ENCODE peak calls at places on chromosome 15, in five cellular contexts. K, Y, U, R and E are unnamed samples.

GRCh38 chr15:41502787-41503668 is 9.4 kb downstream of the ITPKA start:
- DNase-seq in K (no peak), R (no peak), Y (no peak), U (no peak), E (no peak)

GRCh38 chr15:38714309-38715072 is 149.9 kb upstream of the RASGRP1 start:
- DNase-seq in U (no peak), K (no peak), R (no peak), Y (no peak), E (no peak)

GRCh38 chr15:67097893-67098740 is 32.7 kb downstream of the SMAD3 start:
- DNase-seq in Y (no peak), K (no peak), U (no peak), R (no peak), E (no peak)

GRCh38 chr15:77225641-77226040 is 154.7 kb upstream of the TSPAN3 start:
- DNase-seq in R (no peak), U (no peak), Y (no peak), K (no peak), E (no peak)

GRCh38 chr15:60351066-60351465 is 46.7 kb downstream of the ANXA2 start:
- DNase-seq in Y (no peak), U (no peak), R (no peak), K (no peak), E (no peak)

GRCh38 chr15:95138604-95139270 is 907.4 kb downstream of the MCTP2 start:
- DNase-seq in R (no peak), K (no peak), Y (no peak), U (no peak), E (no peak)

GRCh38 chr15:85541744-85542143 is 161.3 kb downstream of the AKAP13 start:
- DNase-seq in Y (no peak), R (no peak), K (no peak), U (no peak), E (no peak)

GRCh38 chr15:82768414-82769081 is 37.3 kb downstream of the FSD2 start:
- DNase-seq in U (no peak), Y (no peak), K (no peak), R (no peak), E (no peak)

GRCh38 chr15:40762919-40763800 is 708 bp upstream of the GCHFR start:
- DNase-seq in R (peak), K (no peak), Y (no peak), U (peak), E (no peak)

GRCh38 chr15:61057830-61058529 is 171.1 kb downstream of the RORA start:
- DNase-seq in Y (no peak), U (no peak), K (no peak), R (no peak), E (no peak)

GRCh38 chr15:98217356-98217755 is 256.9 kb downstream of the ARRDC4 start:
- DNase-seq in R (no peak), K (no peak), Y (no peak), U (no peak), E (no peak)

GRCh38 chr15:63450884-63451225 is 53.5 kb upstream of the USP3 start:
- DNase-seq in Y (no peak), K (no peak), U (no peak), R (no peak), E (no peak)

GRCh38 chr15:82891025-82891390 is 61.5 kb downstream of the HOMER2 start:
- DNase-seq in K (no peak), R (no peak), Y (no peak), U (no peak), E (no peak)

GRCh38 chr15:78306176-78306774 is 6.9 kb upstream of the SKIC8 start:
- DNase-seq in Y (no peak), U (no peak), K (no peak), R (no peak), E (no peak)

GRCh38 chr15:94266789-94267188 is 35.4 kb downstream of the MCTP2 start:
- DNase-seq in R (no peak), U (no peak), Y (no peak), K (no peak), E (no peak)

GRCh38 chr15:28962851-28963710 is 77.3 kb downstream of the APBA2 start:
- DNase-seq in Y (no peak), U (no peak), R (no peak), K (no peak), E (no peak)

GRCh38 chr15:58852347-58852746 is 81.1 kb downstream of the SLTM start:
- DNase-seq in Y (no peak), R (no peak), U (no peak), K (no peak), E (no peak)

GRCh38 chr15:90063733-90064247 is 38.5 kb downstream of the IDH2 start:
- DNase-seq in K (no peak), U (peak), R (no peak), Y (no peak), E (peak)

GRCh38 chr15:47715402-47715801 is 1.9 kb upstream of the SEMA6D start:
- DNase-seq in Y (no peak), U (no peak), K (no peak), R (no peak), E (no peak)

GRCh38 chr15:22949074-22949547 is 31.1 kb downstream of the CYFIP1 start:
- DNase-seq in U (no peak), R (peak), Y (peak), K (no peak), E (no peak)

GRCh38 chr15:91047545-91048199 is 25.3 kb upstream of the VPS33B start:
- DNase-seq in K (no peak), U (no peak), Y (no peak), R (no peak), E (no peak)

GRCh38 chr15:92091155-92091734 is 237.7 kb downstream of the SLCO3A1 start:
- DNase-seq in Y (peak), R (peak), K (no peak), U (peak), E (no peak)

GRCh38 chr15:68431037-68431791 is 749 bp downstream of the ITGA11 start:
- DNase-seq in R (peak), U (peak), K (no peak), Y (peak), E (peak)

GRCh38 chr15:58497036-58497785 is 65.4 kb downstream of the LIPC start:
- DNase-seq in Y (no peak), K (no peak), R (no peak), U (no peak), E (no peak)

GRCh38 chr15:40539030-40539429 is 25.8 kb downstream of the CCDC32 start:
- DNase-seq in Y (peak), R (no peak), U (no peak), K (no peak), E (no peak)

GRCh38 chr15:86892774-86893449 is 813.2 kb downstream of the AGBL1 start:
- DNase-seq in Y (peak), U (no peak), K (no peak), R (no peak), E (no peak)

GRCh38 chr15:75751116-75751875 is 38.6 kb upstream of the CSPG4 start:
- DNase-seq in Y (no peak), U (peak), R (no peak), K (no peak), E (no peak)

GRCh38 chr15:88636039-88636438 is 2.8 kb upstream of the ISG20 start:
- DNase-seq in R (no peak), U (no peak), K (no peak), Y (no peak), E (no peak)

GRCh38 chr15:77029166-77030041 is 34.5 kb downstream of the PSTPIP1 start:
- DNase-seq in Y (no peak), K (no peak), U (peak), R (no peak), E (peak)

GRCh38 chr15:33160581-33161165 is 33.8 kb downstream of the FMN1 start:
- DNase-seq in U (no peak), K (no peak), R (no peak), Y (peak), E (no peak)

GRCh38 chr15:33157636-33158035 is 36.9 kb downstream of the FMN1 start:
- DNase-seq in R (no peak), K (no peak), U (no peak), Y (no peak), E (no peak)

GRCh38 chr15:33161209-33161608 is 33.3 kb downstream of the FMN1 start:
- DNase-seq in U (no peak), Y (no peak), R (no peak), K (no peak), E (no peak)

GRCh38 chr15:33158359-33158758 is 36.2 kb downstream of the FMN1 start:
- DNase-seq in K (no peak), U (no peak), R (no peak), Y (no peak), E (no peak)

GRCh38 chr15:33160054-33160453 is 34.5 kb downstream of the FMN1 start:
- DNase-seq in Y (no peak), U (no peak), R (no peak), K (no peak), E (no peak)
- TF ChIP-seq CTCF in Y (no peak), U (no peak), R (no peak), K (no peak), E (no peak)

DNA sequence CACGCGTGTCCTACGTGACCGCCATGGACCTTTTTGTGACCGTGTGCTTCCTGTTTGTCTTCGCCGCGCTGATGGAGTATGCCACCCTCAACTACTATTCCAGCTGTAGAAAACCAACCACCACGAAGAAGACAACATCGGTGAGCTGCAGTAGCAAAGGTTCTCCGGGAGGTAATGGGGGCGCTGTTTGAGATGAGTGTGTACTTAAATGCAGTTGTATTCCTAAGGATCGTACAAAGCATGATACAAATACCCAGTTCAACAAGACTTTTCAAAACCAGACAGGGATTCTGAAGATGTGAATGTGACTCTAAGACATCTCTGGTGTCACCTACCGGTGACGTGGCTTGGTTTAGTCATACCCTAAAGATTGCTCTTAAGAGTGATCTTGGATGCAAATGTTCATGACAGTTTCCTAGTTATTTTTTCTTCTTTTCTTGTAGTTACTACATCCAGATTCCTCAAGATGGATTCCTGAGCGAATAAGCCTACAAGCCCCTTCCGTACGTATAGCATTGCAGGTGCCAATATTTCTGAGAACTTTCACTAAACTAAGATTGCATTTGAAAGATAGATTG is 556.6 kb downstream of the GABRG3 start:
- DNase-seq in R (no peak), Y (no peak), K (no peak), U (no peak), E (no peak)
- TF ChIP-seq CTCF in R (peak), Y (no peak), K (no peak), U (no peak), E (no peak)

GRCh38 chr15:31605467-31605931 is 278.9 kb downstream of the KLF13 start:
- DNase-seq in Y (peak), R (peak), K (no peak), U (no peak), E (no peak)
- TF ChIP-seq CTCF in Y (no peak), R (peak), K (no peak), U (no peak), E (no peak)

DNA sequence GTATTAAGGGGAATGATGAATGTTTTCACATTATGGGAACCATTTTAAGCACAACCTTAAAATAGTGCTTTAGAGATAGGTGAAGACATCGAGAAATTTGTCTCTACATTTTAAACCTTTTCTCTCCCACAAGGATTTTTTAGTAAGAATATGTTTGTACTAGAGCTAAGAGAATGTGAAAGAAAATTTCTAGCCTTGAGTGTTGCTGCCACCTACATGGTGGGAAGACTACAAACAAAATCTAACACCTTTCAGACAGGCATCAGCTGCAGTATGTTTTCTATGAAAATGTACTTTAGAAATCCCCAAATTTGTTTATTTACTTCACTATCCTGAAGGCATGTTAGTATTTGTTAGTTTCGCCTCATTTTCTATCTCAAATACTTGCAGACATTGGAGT is 247.4 kb downstream of the WDR72 start:
- DNase-seq in K (no peak), Y (no peak), U (no peak), R (no peak), E (no peak)
- TF ChIP-seq CTCF in K (no peak), Y (no peak), U (no peak), R (no peak), E (no peak)

GRCh38 chr15:81400640-81401236 is 26.7 kb upstream of the TMC3 start:
- DNase-seq in K (no peak), R (peak), U (no peak), Y (peak), E (no peak)
- TF ChIP-seq CTCF in K (peak), R (peak), U (peak), Y (peak), E (peak)

DNA sequence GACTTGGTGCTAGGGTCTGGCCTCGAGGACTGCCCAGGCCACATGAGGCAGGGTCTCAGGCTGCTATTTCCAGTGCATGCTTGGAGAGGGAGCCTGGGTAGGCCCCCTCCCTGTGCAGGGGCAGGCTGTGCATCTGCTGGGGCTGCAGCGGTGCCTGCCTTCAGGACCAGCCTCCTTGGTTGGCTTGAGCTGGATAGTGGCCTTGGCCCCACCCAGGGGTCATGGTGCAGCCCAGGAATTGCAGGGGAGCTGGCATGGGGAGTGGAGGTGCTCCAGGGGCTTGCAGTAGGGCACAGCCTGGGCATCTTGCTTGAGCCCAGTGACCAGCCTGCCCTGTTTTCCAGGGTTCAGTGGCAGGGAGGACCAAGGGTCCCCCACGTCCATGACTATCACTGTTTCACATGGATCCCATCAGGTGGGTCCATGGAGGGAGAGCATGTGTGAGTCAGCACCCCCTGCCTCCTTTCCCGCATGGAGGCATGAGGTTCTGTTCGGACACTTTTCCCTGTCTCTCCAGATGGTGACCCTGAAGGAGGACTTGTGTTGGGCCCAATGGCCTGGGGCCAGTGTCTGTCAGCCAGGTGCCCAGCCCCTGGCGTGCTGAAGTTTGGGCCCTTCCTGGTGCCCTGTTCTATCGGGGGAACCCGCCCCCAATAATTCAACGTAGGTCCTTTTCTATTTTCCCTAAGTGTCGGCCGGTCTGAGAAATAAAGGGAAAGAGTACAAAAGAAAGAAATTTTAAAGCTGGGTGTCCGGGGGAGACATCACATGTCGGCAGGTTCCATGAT is 218.6 kb downstream of the SNRPN start:
- DNase-seq in Y (no peak), U (peak), K (no peak), R (no peak), E (no peak)
- TF ChIP-seq CTCF in Y (no peak), U (no peak), K (no peak), R (no peak), E (no peak)